ENCODE peak calls at places on chromosome 11, in eight cellular contexts. G, L, Q, U, N, I, Y and F are unnamed samples.

GRCh38 chr11:65305501-65306268 is 9.0 kb upstream of the CDC42EP2 start:
- DNase-seq in G (no peak), L (no peak), Q (no peak), U (no peak), N (no peak), I (no peak), Y (no peak), F (no peak)

GRCh38 chr11:57416436-57416835 is 10.5 kb downstream of the SLC43A3 start:
- DNase-seq in G (no peak), L (no peak), Q (no peak), U (no peak), N (no peak), I (no peak), Y (no peak), F (no peak)

GRCh38 chr11:65316311-65316978 is 1.8 kb downstream of the CDC42EP2 start:
- DNase-seq in G (no peak), L (no peak), Q (no peak), U (no peak), N (no peak), I (no peak), Y (no peak), F (no peak)

GRCh38 chr11:45745065-45745811 is 59.7 kb upstream of the SLC35C1 start:
- DNase-seq in G (no peak), L (no peak), Q (no peak), U (no peak), N (no peak), I (no peak), Y (peak), F (no peak)

GRCh38 chr11:119092880-119093665 is 8.4 kb downstream of the HMBS start:
- DNase-seq in G (no peak), L (no peak), Q (no peak), U (no peak), N (no peak), I (no peak), Y (no peak), F (no peak)

GRCh38 chr11:2580444-2581050 is 119.2 kb downstream of the KCNQ1OT1 start:
- DNase-seq in G (no peak), L (peak), Q (no peak), U (no peak), N (no peak), I (no peak), Y (peak), F (no peak)

GRCh38 chr11:112159098-112159761 is 4.7 kb downstream of the IL18 start:
- DNase-seq in G (no peak), L (peak), Q (no peak), U (no peak), N (no peak), I (no peak), Y (no peak), F (no peak)

GRCh38 chr11:64461081-64461480 is 102.1 kb downstream of the RPS6KA4 start:
- DNase-seq in G (no peak), L (no peak), Q (no peak), U (no peak), N (no peak), I (no peak), Y (peak), F (no peak)

GRCh38 chr11:46361283-46362145 is 14.3 kb downstream of the DGKZ start:
- DNase-seq in G (peak), L (no peak), Q (no peak), U (peak), N (peak), I (peak), Y (peak), F (no peak)

GRCh38 chr11:47979378-47980092 is 824 bp upstream of the PTPRJ start:
- DNase-seq in G (no peak), L (no peak), Q (no peak), U (no peak), N (no peak), I (no peak), Y (no peak), F (no peak)

GRCh38 chr11:13289081-13289480 is 11.5 kb downstream of the BMAL1 start:
- DNase-seq in G (no peak), L (peak), Q (no peak), U (no peak), N (no peak), I (no peak), Y (no peak), F (no peak)

GRCh38 chr11:93623179-93623578 is 38.3 kb upstream of the CEP295 start:
- DNase-seq in G (no peak), L (peak), Q (no peak), U (no peak), N (no peak), I (no peak), Y (no peak), F (no peak)

GRCh38 chr11:46369458-46370152 is 11.9 kb upstream of the MDK start:
- DNase-seq in G (peak), L (peak), Q (peak), U (peak), N (no peak), I (peak), Y (no peak), F (no peak)

GRCh38 chr11:63763506-63764200 is 4.9 kb downstream of the ZFTA start:
- DNase-seq in G (no peak), L (no peak), Q (no peak), U (no peak), N (no peak), I (no peak), Y (peak), F (no peak)

GRCh38 chr11:6692128-6692527 is 9.0 kb upstream of the MRPL17 start:
- DNase-seq in G (no peak), L (no peak), Q (no peak), U (no peak), N (no peak), I (no peak), Y (no peak), F (no peak)

GRCh38 chr11:12997168-12997567 is 11.9 kb upstream of the RASSF10 start:
- DNase-seq in G (no peak), L (no peak), Q (no peak), U (no peak), N (no peak), I (no peak), Y (no peak), F (no peak)

GRCh38 chr11:77371646-77372045 is 70.2 kb upstream of the GDPD4 start:
- DNase-seq in G (no peak), L (no peak), Q (no peak), U (no peak), N (no peak), I (no peak), Y (no peak), F (no peak)

GRCh38 chr11:14414470-14415461 is 55.8 kb upstream of the RRAS2 start:
- DNase-seq in G (peak), L (no peak), Q (no peak), U (peak), N (peak), I (peak), Y (no peak), F (no peak)

GRCh38 chr11:59197990-59198389 is 14.7 kb downstream of the MPEG1 start:
- DNase-seq in G (no peak), L (no peak), Q (peak), U (no peak), N (no peak), I (no peak), Y (peak), F (no peak)

GRCh38 chr11:118913411-118914125 is 12.2 kb downstream of the BCL9L start:
- DNase-seq in G (no peak), L (no peak), Q (no peak), U (no peak), N (peak), I (no peak), Y (no peak), F (no peak)

GRCh38 chr11:126152586-126152985 is 58.9 kb downstream of the RPUSD4 start:
- DNase-seq in G (no peak), L (no peak), Q (no peak), U (no peak), N (no peak), I (no peak), Y (no peak), F (no peak)

GRCh38 chr11:104001474-104001873 is 35.0 kb upstream of the DDI1 start:
- DNase-seq in G (no peak), L (no peak), Q (no peak), U (no peak), N (no peak), I (no peak), Y (no peak), F (no peak)

GRCh38 chr11:10483174-10483573 is 28.1 kb downstream of the AMPD3 start:
- DNase-seq in G (no peak), L (no peak), Q (no peak), U (no peak), N (no peak), I (no peak), Y (peak), F (no peak)

GRCh38 chr11:33941637-33942160 is 49.8 kb upstream of the LMO2 start:
- DNase-seq in G (no peak), L (no peak), Q (no peak), U (no peak), N (no peak), I (no peak), Y (no peak), F (no peak)

GRCh38 chr11:120055646-120056045 is 82.3 kb downstream of the TRIM29 start:
- DNase-seq in G (no peak), L (no peak), Q (peak), U (no peak), N (no peak), I (no peak), Y (no peak), F (no peak)

GRCh38 chr11:70244698-70245097 is 25.8 kb upstream of the PPFIA1 start:
- DNase-seq in G (no peak), L (no peak), Q (no peak), U (no peak), N (no peak), I (no peak), Y (no peak), F (no peak)

GRCh38 chr11:1832181-1832988 is 2.4 kb upstream of the SYT8 start:
- DNase-seq in G (peak), L (peak), Q (peak), U (peak), N (peak), I (peak), Y (no peak), F (peak)

GRCh38 chr11:83194284-83195175 is 1.0 kb downstream of the ANKRD42 start:
- DNase-seq in G (peak), L (peak), Q (no peak), U (peak), N (peak), I (peak), Y (peak), F (peak)

GRCh38 chr11:3220101-3220500 is 1.5 kb upstream of the MRGPRG start:
- DNase-seq in G (no peak), L (no peak), Q (no peak), U (no peak), N (no peak), I (no peak), Y (no peak), F (no peak)

GRCh38 chr11:94219771-94220170 is 84.6 kb upstream of the IZUMO1R start:
- DNase-seq in G (no peak), L (peak), Q (no peak), U (no peak), N (no peak), I (no peak), Y (no peak), F (no peak)

GRCh38 chr11:133815636-133816035 is 29.7 kb downstream of the SPATA19 start:
- DNase-seq in G (no peak), L (no peak), Q (no peak), U (no peak), N (no peak), I (no peak), Y (no peak), F (no peak)

GRCh38 chr11:8250446-8250845 is 13.2 kb downstream of the LMO1 start:
- DNase-seq in G (no peak), L (no peak), Q (no peak), U (no peak), N (no peak), I (no peak), Y (peak), F (no peak)

GRCh38 chr11:128506999-128507591 is 80.3 kb downstream of the ETS1 start:
- DNase-seq in G (peak), L (peak), Q (no peak), U (no peak), N (no peak), I (peak), Y (peak), F (no peak)

GRCh38 chr11:109547356-109548027 is 125.5 kb downstream of the C11orf87 start:
- DNase-seq in G (no peak), L (no peak), Q (no peak), U (no peak), N (no peak), I (no peak), Y (no peak), F (no peak)

GRCh38 chr11:32304521-32304920 is 130.8 kb downstream of the WT1 start:
- DNase-seq in G (no peak), L (no peak), Q (no peak), U (no peak), N (no peak), I (no peak), Y (no peak), F (no peak)

GRCh38 chr11:78038697-78039313 is 15.7 kb upstream of the KCTD14 start:
- DNase-seq in G (no peak), L (peak), Q (no peak), U (no peak), N (no peak), I (no peak), Y (no peak), F (no peak)

GRCh38 chr11:12914401-12914912 is 94.7 kb upstream of the RASSF10 start:
- DNase-seq in G (no peak), L (peak), Q (no peak), U (no peak), N (no peak), I (no peak), Y (peak), F (no peak)

GRCh38 chr11:128687321-128687720 is 6.6 kb upstream of the FLI1 start:
- DNase-seq in G (no peak), L (peak), Q (no peak), U (no peak), N (no peak), I (no peak), Y (no peak), F (no peak)